ENCODE peak calls at places on chromosomes 5 and 9, in ten cellular contexts. C, R, Q, N, L, U, H, M, T and J are unnamed samples.

GRCh38 chr5:144142030-144142825 is 28.2 kb downstream of the YIPF5 start:
- DNase-seq in C (no peak), R (no peak), Q (peak), N (no peak), L (no peak), U (no peak), H (no peak), M (peak), T (peak), J (no peak)

GRCh38 chr9:99921875-99922710 is 15.6 kb downstream of the STX17 start:
- DNase-seq in C (no peak), R (no peak), Q (no peak), N (no peak), L (no peak), U (no peak), H (no peak), M (no peak), T (peak), J (no peak)

GRCh38 chr5:149151717-149152116 is 10.4 kb downstream of the ABLIM3 start:
- DNase-seq in C (no peak), R (no peak), Q (peak), N (no peak), L (no peak), U (no peak), H (no peak), M (peak), T (no peak), J (no peak)

GRCh38 chr5:140205216-140205615 is 30.2 kb downstream of the CYSTM1 start:
- DNase-seq in C (no peak), R (no peak), Q (no peak), N (no peak), L (no peak), U (no peak), H (no peak), M (no peak), T (no peak), J (no peak)

GRCh38 chr5:155343468-155343867 is 329.9 kb downstream of the KIF4B start:
- DNase-seq in C (no peak), R (no peak), Q (no peak), N (no peak), L (no peak), U (no peak), H (no peak), M (no peak), T (no peak), J (no peak)

GRCh38 chr5:123217183-123217582 is 128.1 kb downstream of the PRDM6 start:
- DNase-seq in C (no peak), R (no peak), Q (peak), N (no peak), L (no peak), U (no peak), H (no peak), M (no peak), T (no peak), J (no peak)

GRCh38 chr9:115115924-115116323 is 2.0 kb downstream of the TNC start:
- DNase-seq in C (no peak), R (no peak), Q (peak), N (no peak), L (no peak), U (no peak), H (no peak), M (peak), T (no peak), J (no peak)

GRCh38 chr9:96044401-96044800 is 168.9 kb downstream of the ERCC6L2 start:
- DNase-seq in C (no peak), R (no peak), Q (no peak), N (no peak), L (no peak), U (no peak), H (no peak), M (no peak), T (no peak), J (no peak)

GRCh38 chr9:126240835-126241234 is 85.8 kb upstream of the MVB12B start:
- DNase-seq in C (no peak), R (no peak), Q (no peak), N (no peak), L (no peak), U (no peak), H (no peak), M (no peak), T (no peak), J (no peak)

GRCh38 chr5:139392678-139393496 is 2.0 kb downstream of the PROB1 start:
- DNase-seq in C (peak), R (peak), Q (no peak), N (peak), L (no peak), U (peak), H (peak), M (peak), T (peak), J (no peak)

GRCh38 chr9:135662758-135663450 is at the start of gene LCN9:
- DNase-seq in C (no peak), R (no peak), Q (no peak), N (no peak), L (no peak), U (no peak), H (no peak), M (no peak), T (no peak), J (no peak)

GRCh38 chr9:83435301-83435700 is 102.9 kb downstream of the FRMD3 start:
- DNase-seq in C (no peak), R (no peak), Q (no peak), N (no peak), L (no peak), U (no peak), H (no peak), M (no peak), T (no peak), J (no peak)

GRCh38 chr9:128494108-128494742 is 10.3 kb upstream of the GLE1 start:
- DNase-seq in C (peak), R (peak), Q (no peak), N (no peak), L (no peak), U (peak), H (no peak), M (no peak), T (no peak), J (peak)

GRCh38 chr5:137566118-137566541 is 67.0 kb upstream of the SPOCK1 start:
- DNase-seq in C (no peak), R (no peak), Q (peak), N (no peak), L (no peak), U (no peak), H (no peak), M (no peak), T (no peak), J (no peak)

GRCh38 chr9:95055851-95056551 is 261.5 kb downstream of the FANCC start:
- DNase-seq in C (no peak), R (no peak), Q (peak), N (no peak), L (no peak), U (no peak), H (no peak), M (no peak), T (no peak), J (no peak)

GRCh38 chr5:78577992-78578391 is 70.6 kb downstream of the LHFPL2 start:
- DNase-seq in C (no peak), R (no peak), Q (no peak), N (no peak), L (no peak), U (no peak), H (no peak), M (no peak), T (no peak), J (no peak)

GRCh38 chr9:1046639-1047604 is 3.2 kb upstream of the DMRT2 start:
- DNase-seq in C (no peak), R (no peak), Q (no peak), N (no peak), L (no peak), U (no peak), H (no peak), M (no peak), T (no peak), J (no peak)

GRCh38 chr9:69932901-69933300 is 110.7 kb upstream of the MAMDC2 start:
- DNase-seq in C (no peak), R (no peak), Q (no peak), N (no peak), L (no peak), U (no peak), H (no peak), M (peak), T (peak), J (no peak)

GRCh38 chr9:121242219-121242954 is 25.6 kb upstream of the GSN start:
- DNase-seq in C (no peak), R (no peak), Q (peak), N (no peak), L (no peak), U (no peak), H (no peak), M (no peak), T (no peak), J (peak)

GRCh38 chr9:87862536-87863268 is 20.0 kb upstream of the SPATA31E1 start:
- DNase-seq in C (no peak), R (no peak), Q (peak), N (no peak), L (no peak), U (no peak), H (no peak), M (peak), T (no peak), J (no peak)

GRCh38 chr5:170960567-170960966 is 98.7 kb downstream of the RANBP17 start:
- DNase-seq in C (no peak), R (no peak), Q (peak), N (no peak), L (no peak), U (no peak), H (no peak), M (no peak), T (no peak), J (no peak)

GRCh38 chr9:108756746-108757490 is 98.9 kb downstream of the ACTL7B start:
- DNase-seq in C (no peak), R (no peak), Q (no peak), N (no peak), L (no peak), U (no peak), H (no peak), M (peak), T (no peak), J (no peak)

GRCh38 chr5:98839469-98840383 is 66.3 kb downstream of the RGMB start:
- DNase-seq in C (no peak), R (no peak), Q (no peak), N (no peak), L (no peak), U (no peak), H (no peak), M (peak), T (peak), J (no peak)

GRCh38 chr9:127637322-127637847 is 25.3 kb downstream of the STXBP1 start:
- DNase-seq in C (peak), R (no peak), Q (peak), N (no peak), L (no peak), U (no peak), H (no peak), M (peak), T (no peak), J (no peak)

GRCh38 chr5:13987843-13988464 is 43.5 kb upstream of the DNAH5 start:
- DNase-seq in C (peak), R (no peak), Q (peak), N (no peak), L (no peak), U (peak), H (no peak), M (peak), T (peak), J (peak)

GRCh38 chr5:73856972-73857371 is 231.0 kb downstream of the ARHGEF28 start:
- DNase-seq in C (no peak), R (no peak), Q (no peak), N (no peak), L (no peak), U (no peak), H (no peak), M (no peak), T (no peak), J (no peak)

GRCh38 chr5:26700759-26701384 is 337.5 kb downstream of the CDH9 start:
- DNase-seq in C (no peak), R (no peak), Q (no peak), N (no peak), L (no peak), U (no peak), H (no peak), M (peak), T (peak), J (no peak)

GRCh38 chr9:9412241-9412640 is 1200.6 kb downstream of the PTPRD start:
- DNase-seq in C (no peak), R (no peak), Q (no peak), N (no peak), L (no peak), U (no peak), H (no peak), M (no peak), T (no peak), J (no peak)

GRCh38 chr9:108580021-108580439 is 275.8 kb downstream of the ACTL7B start:
- DNase-seq in C (peak), R (no peak), Q (no peak), N (no peak), L (no peak), U (no peak), H (no peak), M (peak), T (no peak), J (no peak)

GRCh38 chr9:107158321-107158720 is 124.8 kb upstream of the RAD23B start:
- DNase-seq in C (no peak), R (no peak), Q (peak), N (no peak), L (no peak), U (no peak), H (no peak), M (peak), T (peak), J (no peak)

GRCh38 chr9:107548298-107549142 is 59.0 kb upstream of the KLF4 start:
- DNase-seq in C (no peak), R (no peak), Q (peak), N (no peak), L (no peak), U (peak), H (no peak), M (peak), T (no peak), J (peak)

GRCh38 chr5:65926893-65927292 is 518 bp downstream of the ERBIN start:
- DNase-seq in C (peak), R (no peak), Q (no peak), N (no peak), L (no peak), U (no peak), H (no peak), M (no peak), T (peak), J (no peak)

GRCh38 chr5:13591621-13592020 is 352.9 kb downstream of the DNAH5 start:
- DNase-seq in C (no peak), R (no peak), Q (peak), N (no peak), L (no peak), U (no peak), H (no peak), M (peak), T (no peak), J (no peak)

GRCh38 chr9:108412755-108413154 is 443.0 kb downstream of the ACTL7B start:
- DNase-seq in C (no peak), R (no peak), Q (peak), N (no peak), L (no peak), U (no peak), H (no peak), M (peak), T (no peak), J (no peak)

GRCh38 chr5:151319334-151319733 is 15.8 kb upstream of the SLC36A3 start:
- DNase-seq in C (no peak), R (peak), Q (peak), N (no peak), L (no peak), U (peak), H (no peak), M (peak), T (no peak), J (no peak)

GRCh38 chr9:91179237-91180138 is 182.2 kb downstream of the AUH start:
- DNase-seq in C (no peak), R (no peak), Q (peak), N (no peak), L (no peak), U (no peak), H (no peak), M (peak), T (no peak), J (peak)

GRCh38 chr5:124519396-124519795 is 227.0 kb downstream of the ZNF608 start:
- DNase-seq in C (no peak), R (no peak), Q (peak), N (no peak), L (no peak), U (peak), H (no peak), M (no peak), T (no peak), J (no peak)

GRCh38 chr9:71210326-71210725 is 88.9 kb upstream of the TRPM3 start:
- DNase-seq in C (no peak), R (no peak), Q (no peak), N (no peak), L (no peak), U (no peak), H (no peak), M (no peak), T (no peak), J (no peak)

GRCh38 chr9:132162764-132163456 is 1.1 kb downstream of the NTNG2 start:
- DNase-seq in C (no peak), R (no peak), Q (no peak), N (no peak), L (no peak), U (no peak), H (no peak), M (no peak), T (no peak), J (no peak)

GRCh38 chr9:132161743-132162187 is at the start of gene NTNG2:
- DNase-seq in C (no peak), R (no peak), Q (no peak), N (no peak), L (no peak), U (no peak), H (no peak), M (no peak), T (no peak), J (no peak)

GRCh38 chr9:132163876-132164603 is 2.2 kb downstream of the NTNG2 start:
- DNase-seq in C (peak), R (no peak), Q (no peak), N (no peak), L (no peak), U (no peak), H (no peak), M (no peak), T (no peak), J (no peak)

GRCh38 chr9:132164604-132165362 is 2.9 kb downstream of the NTNG2 start:
- DNase-seq in C (no peak), R (no peak), Q (no peak), N (no peak), L (no peak), U (no peak), H (no peak), M (no peak), T (no peak), J (peak)

DNA sequence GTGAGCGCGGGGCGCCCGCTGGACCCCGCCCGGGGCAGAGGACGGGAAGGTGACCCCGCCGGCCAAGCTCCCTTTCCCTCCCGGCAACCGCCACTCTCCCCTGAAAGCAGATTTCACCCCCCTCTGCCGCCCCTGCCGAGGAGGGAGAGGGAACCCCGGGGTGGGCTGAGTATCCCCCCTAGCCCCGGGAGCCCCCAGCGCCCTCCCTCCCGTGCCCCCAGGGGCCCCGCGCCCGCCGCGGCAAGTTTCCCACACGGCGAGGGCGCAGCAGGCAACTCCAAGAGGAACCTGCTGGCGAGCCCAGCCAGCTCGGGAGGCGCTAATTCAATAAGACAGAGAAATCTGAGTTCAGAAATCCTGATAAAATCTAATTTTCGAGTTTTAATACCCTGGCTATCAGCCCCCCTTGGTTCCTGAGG is 1.6 kb downstream of the NTNG2 start:
- DNase-seq in C (no peak), R (no peak), Q (peak), N (no peak), L (no peak), U (no peak), H (no peak), M (no peak), T (no peak), J (no peak)
- H3K4me3 ChIP-seq in C (peak), R (peak), Q (no peak), N (peak), L (peak), U (peak), H (no peak), M (peak), T (no peak), J (no peak)

GRCh38 chr5:1666812-1667588 is 132.6 kb downstream of the MRPL36 start:
- DNase-seq in C (peak), R (peak), Q (no peak), N (no peak), L (no peak), U (no peak), H (peak), M (peak), T (no peak), J (peak)
- H3K4me3 ChIP-seq in C (peak), R (no peak), Q (no peak), N (no peak), L (peak), U (no peak), H (no peak), M (no peak), T (no peak), J (no peak)

DNA sequence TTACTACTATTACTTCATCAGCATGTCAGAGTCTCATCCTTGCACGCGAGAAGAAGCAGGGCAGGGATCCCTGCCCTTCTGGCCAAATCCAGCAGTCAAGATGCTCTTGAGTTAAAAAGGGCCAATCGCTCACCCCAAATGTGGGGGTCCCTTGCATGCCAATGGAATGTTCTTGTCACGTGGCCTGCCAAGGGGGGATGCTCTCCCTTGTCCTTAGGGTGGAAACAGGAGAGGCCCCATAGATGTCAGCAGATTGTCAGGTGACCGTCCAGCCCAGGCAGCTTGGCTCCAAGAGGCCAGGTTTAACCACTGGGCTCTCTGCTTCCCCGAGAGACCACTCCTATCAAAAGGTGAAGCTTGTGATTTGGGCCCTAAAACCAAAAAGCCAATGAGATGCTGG is 25.3 kb upstream of the DUSP1 start:
- DNase-seq in C (no peak), R (no peak), Q (no peak), N (no peak), L (no peak), U (no peak), H (no peak), M (no peak), T (no peak), J (peak)
- H3K4me3 ChIP-seq in C (no peak), R (no peak), Q (no peak), N (no peak), L (no peak), U (no peak), H (no peak), M (no peak), T (no peak), J (no peak)

DNA sequence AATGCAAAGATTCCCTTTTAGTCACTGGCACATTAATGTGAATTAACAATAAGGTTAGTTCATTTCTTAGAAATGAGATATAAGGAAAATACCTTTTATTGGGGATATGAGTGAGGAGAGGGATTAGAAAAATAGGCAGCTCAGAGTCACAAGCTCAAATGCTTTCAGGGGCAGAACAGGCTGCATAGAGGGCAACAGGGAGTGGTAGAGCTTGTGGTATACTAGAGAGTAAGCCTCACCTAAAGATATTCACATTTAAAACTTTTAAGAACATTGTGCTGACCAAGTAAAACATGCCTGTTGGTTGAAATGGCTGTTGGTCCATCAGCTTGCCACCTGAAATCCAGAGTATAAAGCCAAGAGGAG is 34.7 kb downstream of the ZNF474 start:
- DNase-seq in C (no peak), R (no peak), Q (no peak), N (no peak), L (no peak), U (no peak), H (no peak), M (no peak), T (no peak), J (no peak)
- H3K4me3 ChIP-seq in C (no peak), R (no peak), Q (no peak), N (no peak), L (no peak), U (no peak), H (no peak), M (peak), T (no peak), J (no peak)

GRCh38 chr9:74887981-74888370 is 255 bp upstream of the TRPM6 start:
- DNase-seq in C (no peak), R (no peak), Q (no peak), N (no peak), L (no peak), U (no peak), H (no peak), M (no peak), T (no peak), J (no peak)
- H3K4me3 ChIP-seq in C (peak), R (no peak), Q (no peak), N (no peak), L (peak), U (no peak), H (no peak), M (peak), T (no peak), J (no peak)

DNA sequence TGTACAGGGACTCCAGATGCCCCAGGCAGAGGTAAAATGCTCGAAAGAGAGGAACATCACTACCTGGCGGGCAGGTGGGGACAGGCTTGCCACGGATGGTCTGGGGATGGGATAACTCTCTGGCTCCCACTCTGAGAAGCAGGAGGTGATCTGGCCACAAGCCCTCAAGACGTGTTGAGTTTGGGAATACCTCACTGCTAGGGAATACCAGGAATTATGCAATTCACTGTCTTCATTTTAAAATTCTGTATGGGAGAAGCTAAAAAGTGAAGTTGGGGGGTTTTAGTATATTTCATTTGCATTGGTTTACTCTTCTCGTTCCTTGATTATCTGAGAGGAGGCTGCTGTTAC is 510.4 kb downstream of the CCDC171 start:
- DNase-seq in C (no peak), R (no peak), Q (no peak), N (no peak), L (no peak), U (no peak), H (no peak), M (no peak), T (no peak), J (no peak)
- H3K4me3 ChIP-seq in C (no peak), R (no peak), Q (no peak), N (no peak), L (no peak), U (no peak), H (no peak), M (peak), T (no peak), J (no peak)